ENCODE peak calls at places on chromosome 1, in nine cellular contexts. P, S, B, J, C, Y, T, K and U are unnamed samples.

GRCh38 chr1:160811147-160811546 is 15.2 kb downstream of the LY9 start:
- DNase-seq in P (no peak), S (no peak), B (no peak), J (no peak), C (no peak), Y (no peak), T (no peak), K (no peak), U (no peak)

GRCh38 chr1:200931776-200932175 is 37.1 kb downstream of the INAVA start:
- DNase-seq in P (no peak), S (no peak), B (no peak), J (no peak), C (no peak), Y (no peak), T (no peak), K (no peak), U (no peak)

GRCh38 chr1:225866061-225866844 is 15.9 kb downstream of the TMEM63A start:
- DNase-seq in P (no peak), S (no peak), B (no peak), J (no peak), C (peak), Y (no peak), T (no peak), K (no peak), U (no peak)

GRCh38 chr1:91803847-91804545 is 82.0 kb downstream of the TGFBR3 start:
- DNase-seq in P (no peak), S (no peak), B (no peak), J (peak), C (no peak), Y (no peak), T (no peak), K (peak), U (no peak)

GRCh38 chr1:22935450-22935849 is 37.2 kb downstream of the LACTBL1 start:
- DNase-seq in P (no peak), S (no peak), B (no peak), J (no peak), C (no peak), Y (no peak), T (no peak), K (no peak), U (no peak)

GRCh38 chr1:246166841-246167240 is 340.2 kb downstream of the SMYD3 start:
- DNase-seq in P (no peak), S (no peak), B (no peak), J (no peak), C (no peak), Y (no peak), T (no peak), K (no peak), U (no peak)

GRCh38 chr1:26788515-26788785 is 700 bp downstream of the PIGV start:
- DNase-seq in P (no peak), S (no peak), B (no peak), J (no peak), C (no peak), Y (no peak), T (peak), K (no peak), U (no peak)

GRCh38 chr1:61082336-61083013 is at the start of gene NFIA:
- DNase-seq in P (peak), S (no peak), B (no peak), J (no peak), C (peak), Y (peak), T (peak), K (no peak), U (peak)

GRCh38 chr1:114107474-114108175 is 46.0 kb downstream of the SYT6 start:
- DNase-seq in P (no peak), S (no peak), B (no peak), J (no peak), C (no peak), Y (no peak), T (no peak), K (no peak), U (no peak)

GRCh38 chr1:54488831-54489626 is 59.0 kb upstream of the ACOT11 start:
- DNase-seq in P (peak), S (no peak), B (peak), J (no peak), C (peak), Y (peak), T (peak), K (peak), U (peak)

GRCh38 chr1:144551107-144551542 is 41.6 kb upstream of the PPIAL4F start:
- DNase-seq in P (no peak), S (no peak), B (no peak), J (no peak), C (no peak), Y (no peak), T (no peak), K (no peak), U (peak)

GRCh38 chr1:38003261-38004250 is 1.8 kb downstream of the FHL3 start:
- DNase-seq in P (no peak), S (no peak), B (no peak), J (no peak), C (peak), Y (no peak), T (no peak), K (no peak), U (peak)

GRCh38 chr1:244341455-244342450 is 110.0 kb downstream of the ADSS2 start:
- DNase-seq in P (no peak), S (no peak), B (no peak), J (no peak), C (no peak), Y (no peak), T (peak), K (no peak), U (no peak)

DNA sequence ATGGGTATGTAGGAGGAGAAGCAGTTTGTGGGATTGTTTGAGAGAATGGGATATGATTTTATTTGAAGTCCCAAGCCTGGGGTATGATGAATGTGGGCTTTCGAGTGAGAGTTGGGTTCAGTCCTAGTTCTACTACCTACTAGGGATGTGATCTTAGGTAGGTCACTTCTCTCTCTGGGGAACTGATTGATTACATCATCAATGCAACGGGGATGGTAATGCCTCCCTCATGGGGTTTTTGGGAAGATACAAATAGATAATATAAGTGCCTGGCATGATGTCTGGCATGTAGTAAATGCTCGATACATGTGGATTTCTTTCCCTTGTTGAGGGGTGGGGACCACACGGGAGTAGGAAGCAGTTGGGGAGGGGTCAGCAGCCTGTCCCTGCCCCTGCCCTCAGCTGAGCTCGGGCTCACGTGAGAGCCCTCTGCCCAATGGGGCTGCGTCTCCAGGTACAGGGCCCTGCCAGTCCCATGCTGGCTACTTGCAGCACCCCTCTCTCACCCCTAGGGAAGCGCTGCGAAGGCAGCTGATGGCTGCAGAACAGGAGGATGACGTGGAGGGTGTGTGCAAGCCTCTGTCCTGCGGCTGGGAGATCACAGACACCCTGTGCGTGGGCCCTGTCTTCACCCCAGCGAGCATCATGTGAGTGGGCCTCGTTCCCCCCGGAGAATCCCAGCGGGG is 38.7 kb downstream of the AZIN2 start:
- DNase-seq in P (no peak), S (no peak), B (no peak), J (peak), C (no peak), Y (no peak), T (no peak), K (peak), U (no peak)
- TF ChIP-seq CTCF in P (no peak), S (no peak), B (no peak), J (peak), C (peak), Y (no peak), T (no peak), K (peak), U (peak)

DNA sequence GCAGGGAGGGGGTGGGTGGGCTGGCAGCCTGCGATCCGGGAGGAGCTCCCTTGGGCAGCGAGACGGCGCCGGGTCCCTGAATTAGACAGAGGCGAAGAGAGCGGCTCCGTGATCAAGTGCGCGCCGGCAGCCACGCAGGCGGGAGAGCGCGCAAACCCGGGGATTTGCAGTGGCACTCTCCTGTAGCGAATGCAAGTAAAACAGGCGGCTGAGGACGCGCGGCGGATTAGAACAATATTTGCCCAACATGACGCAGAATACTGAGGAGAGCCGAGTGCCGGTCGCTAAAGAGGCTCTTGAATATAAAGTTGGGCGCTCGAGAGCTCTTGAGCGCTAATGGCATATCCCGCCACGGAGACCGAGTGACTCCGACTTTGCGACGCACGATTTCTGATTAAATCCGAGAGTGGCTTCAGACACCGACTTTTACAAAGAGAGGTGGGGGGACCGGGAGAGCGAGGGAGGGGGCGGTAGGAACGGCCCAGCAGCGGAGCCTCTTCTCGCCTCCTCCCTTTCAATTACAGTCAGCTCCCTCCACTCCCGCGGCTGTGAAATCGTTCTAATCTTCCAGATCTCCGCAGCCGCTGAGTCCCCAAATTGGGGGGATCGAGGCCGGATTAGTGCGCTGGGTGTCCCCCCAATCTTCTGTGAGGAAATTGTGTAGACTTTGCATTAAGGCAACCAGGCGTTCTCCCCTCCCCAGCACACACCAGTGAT is 2.2 kb downstream of the PAX7 start:
- DNase-seq in P (no peak), S (no peak), B (no peak), J (no peak), C (no peak), Y (peak), T (peak), K (no peak), U (no peak)
- H3K4me3 ChIP-seq in P (no peak), S (no peak), B (no peak), J (no peak), C (no peak), Y (no peak), T (no peak), K (no peak), U (no peak)

DNA sequence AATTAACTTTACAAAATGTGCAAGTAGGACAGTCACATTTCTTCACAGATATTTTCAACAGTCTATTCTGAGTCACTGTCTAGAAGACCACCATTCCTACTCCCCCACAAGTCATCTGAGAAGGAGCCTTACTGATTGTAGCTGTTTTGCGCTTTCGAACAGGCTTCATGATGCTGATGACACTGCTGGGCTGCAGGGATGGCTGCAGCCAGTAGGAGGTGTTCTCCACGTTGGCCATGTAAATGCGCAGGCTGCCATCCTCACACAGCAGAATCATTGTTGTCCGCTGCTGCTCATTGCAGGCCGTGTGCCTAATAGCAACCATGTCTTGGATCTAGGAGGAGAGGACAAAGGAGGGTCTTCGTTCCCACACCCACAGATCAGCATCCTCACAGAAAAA is 56.9 kb downstream of the UBR4 start:
- DNase-seq in P (no peak), S (no peak), B (no peak), J (no peak), C (no peak), Y (no peak), T (no peak), K (no peak), U (no peak)
- TF ChIP-seq CTCF in P (no peak), S (no peak), B (no peak), J (peak), C (peak), Y (no peak), T (no peak), K (no peak), U (peak)

GRCh38 chr1:31671147-31671546 is 26.5 kb upstream of the PEF1 start:
- DNase-seq in P (no peak), S (no peak), B (no peak), J (no peak), C (no peak), Y (no peak), T (no peak), K (no peak), U (no peak)
- H3K4me3 ChIP-seq in P (no peak), S (no peak), B (no peak), J (no peak), C (no peak), Y (no peak), T (no peak), K (no peak), U (no peak)

GRCh38 chr1:32376199-32376598 is 13.9 kb downstream of the TSSK3 start:
- DNase-seq in P (no peak), S (no peak), B (no peak), J (no peak), C (no peak), Y (no peak), T (no peak), K (no peak), U (no peak)

GRCh38 chr1:32374193-32374592 is 11.9 kb downstream of the TSSK3 start:
- DNase-seq in P (no peak), S (no peak), B (no peak), J (no peak), C (no peak), Y (no peak), T (no peak), K (no peak), U (no peak)

GRCh38 chr1:32367912-32368635 is 5.7 kb downstream of the TSSK3 start:
- DNase-seq in P (no peak), S (no peak), B (no peak), J (no peak), C (no peak), Y (no peak), T (no peak), K (no peak), U (no peak)

GRCh38 chr1:32377541-32378220 is 15.3 kb downstream of the TSSK3 start:
- DNase-seq in P (no peak), S (no peak), B (no peak), J (no peak), C (no peak), Y (no peak), T (no peak), K (no peak), U (no peak)

DNA sequence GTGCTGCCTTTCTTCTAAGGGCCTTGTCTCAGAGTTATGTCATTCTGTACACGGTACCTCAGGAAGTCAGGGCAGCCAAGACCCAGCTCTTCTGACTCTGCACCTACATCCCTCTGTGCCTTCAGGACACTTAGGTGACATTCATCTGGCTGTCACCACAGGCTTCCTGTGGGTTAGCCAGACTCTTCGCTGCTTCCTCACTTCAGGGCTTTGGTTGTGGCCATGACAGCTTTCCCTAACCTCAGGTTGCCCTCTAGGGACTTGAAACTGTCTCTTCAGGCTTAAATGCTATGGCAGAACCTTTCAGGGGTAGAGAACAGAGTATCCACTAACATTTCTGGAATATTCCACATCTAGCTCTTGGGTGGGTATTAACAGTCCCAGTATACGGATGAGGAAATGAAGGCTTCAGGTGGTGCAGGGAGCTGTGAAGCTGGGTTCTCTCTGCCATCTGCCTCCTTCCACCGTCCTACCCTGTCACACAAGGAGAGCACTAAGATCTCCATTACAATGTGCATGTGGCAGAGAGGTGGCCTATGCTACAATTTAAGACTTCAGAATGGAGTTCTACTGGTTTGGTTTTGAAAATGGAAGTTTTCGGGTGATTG is 9.9 kb downstream of the TSSK3 start:
- DNase-seq in P (no peak), S (no peak), B (no peak), J (peak), C (no peak), Y (peak), T (no peak), K (peak), U (no peak)
- TF ChIP-seq CTCF in P (peak), S (no peak), B (no peak), J (peak), C (no peak), Y (peak), T (no peak), K (no peak), U (peak)

DNA sequence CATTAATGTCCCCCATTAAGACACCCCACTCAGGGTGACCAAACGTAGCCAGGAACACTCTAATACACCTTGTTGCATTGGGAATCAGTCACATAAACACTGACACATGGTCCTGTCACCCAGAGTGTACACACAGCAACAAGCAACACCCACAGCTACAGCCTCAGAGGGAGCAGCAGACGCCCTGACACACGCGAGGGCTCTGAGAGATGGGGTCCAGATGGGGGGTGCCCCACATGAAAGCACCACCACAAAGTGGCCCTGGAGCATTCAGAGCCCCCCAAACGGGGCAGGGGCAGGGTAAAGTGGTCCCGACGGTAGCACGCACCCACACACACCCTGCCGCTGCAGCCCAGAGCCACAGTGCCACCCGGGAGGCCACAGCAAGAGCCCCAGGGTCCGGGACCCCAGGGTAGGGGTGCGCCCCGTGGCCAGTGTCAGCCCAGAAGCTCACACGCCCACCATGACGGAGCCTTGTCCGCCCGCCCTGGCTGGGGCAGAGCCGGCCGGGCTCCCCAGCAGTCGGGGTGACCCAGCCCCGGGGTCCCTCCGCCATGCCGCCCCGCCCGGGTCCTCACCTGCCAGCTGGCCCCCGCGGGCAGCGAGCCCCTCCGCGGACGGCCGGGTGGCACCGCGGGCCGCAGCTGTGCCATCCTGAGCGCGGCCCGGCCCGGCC is 47.3 kb downstream of the RAP1GAP start:
- DNase-seq in P (no peak), S (no peak), B (no peak), J (no peak), C (no peak), Y (no peak), T (no peak), K (no peak), U (no peak)
- H3K4me3 ChIP-seq in P (no peak), S (no peak), B (no peak), J (no peak), C (no peak), Y (peak), T (peak), K (no peak), U (no peak)

DNA sequence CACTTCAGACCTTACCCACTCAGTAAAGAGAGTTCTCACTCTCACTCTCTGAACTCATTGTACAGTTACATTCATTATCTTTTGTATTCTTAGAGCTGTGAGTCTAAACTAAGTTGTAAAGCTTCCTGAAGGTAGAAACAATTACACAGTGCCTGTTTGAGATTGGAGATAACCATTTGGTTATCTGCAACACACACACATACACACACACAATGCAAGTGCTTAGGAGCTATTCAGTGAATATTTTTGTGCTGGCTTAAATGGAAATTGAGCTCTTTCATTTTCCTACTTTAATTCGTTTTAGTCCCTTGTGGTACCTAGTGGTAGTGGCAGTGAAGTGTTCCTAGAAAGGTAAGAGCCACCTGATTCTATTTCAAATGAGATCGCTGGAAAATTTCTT is 19.9 kb downstream of the KPNA6 start:
- DNase-seq in P (no peak), S (no peak), B (no peak), J (no peak), C (no peak), Y (no peak), T (no peak), K (no peak), U (no peak)
- TF ChIP-seq CTCF in P (no peak), S (no peak), B (peak), J (peak), C (peak), Y (no peak), T (no peak), K (no peak), U (peak)

GRCh38 chr1:151398691-151399065 is 695 bp upstream of the PSMB4 start:
- DNase-seq in P (no peak), S (no peak), B (no peak), J (no peak), C (no peak), Y (no peak), T (no peak), K (no peak), U (no peak)
- H3K4me3 ChIP-seq in P (peak), S (no peak), B (peak), J (no peak), C (peak), Y (peak), T (no peak), K (no peak), U (no peak)

DNA sequence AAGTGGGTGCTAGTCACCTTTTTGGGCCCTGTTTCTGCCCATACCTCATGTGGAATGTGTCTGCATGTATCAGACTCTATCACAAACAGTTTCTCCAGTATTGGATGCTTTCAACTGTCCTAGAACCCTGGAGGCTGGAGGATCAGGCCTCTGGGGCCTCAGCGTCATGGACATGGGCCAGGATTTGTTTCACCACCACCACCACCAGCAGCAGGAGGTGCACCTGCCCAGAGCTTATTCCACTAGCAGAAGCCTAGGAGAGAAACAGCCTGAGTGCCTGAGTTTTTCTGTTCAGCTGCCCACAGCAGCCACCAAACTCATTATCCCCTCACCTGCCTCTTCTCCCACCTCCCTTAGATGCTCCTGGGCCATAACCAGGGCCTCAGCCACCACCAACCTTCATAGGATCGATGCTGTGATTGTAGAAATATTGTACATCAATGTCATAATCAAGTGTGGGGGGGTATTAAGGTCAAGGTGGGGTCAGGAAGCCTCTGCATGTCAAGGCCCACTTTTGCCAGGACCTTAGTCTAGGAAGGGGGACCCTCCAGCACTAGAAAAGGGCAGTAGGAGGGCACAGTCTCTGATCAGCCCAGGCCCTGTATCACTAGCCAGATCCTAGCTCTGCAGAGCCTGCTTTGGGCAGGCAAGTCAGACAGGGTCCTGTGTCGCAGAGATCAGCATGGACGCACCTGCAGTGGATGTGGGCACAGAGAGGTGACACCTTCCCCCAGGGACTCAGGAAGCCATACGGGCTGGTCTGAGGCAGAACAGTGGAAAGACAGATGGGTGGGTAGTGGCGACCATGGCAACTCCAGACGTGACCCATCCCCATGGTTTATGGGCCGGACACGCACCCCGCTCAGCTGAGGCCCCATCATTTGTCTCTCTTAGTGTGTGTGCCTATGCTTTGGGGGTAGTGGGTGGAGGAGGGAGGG is 9.4 kb downstream of the DMAP1 start:
- DNase-seq in P (no peak), S (no peak), B (no peak), J (no peak), C (no peak), Y (no peak), T (no peak), K (no peak), U (no peak)
- TF ChIP-seq CTCF in P (no peak), S (no peak), B (no peak), J (no peak), C (no peak), Y (no peak), T (no peak), K (no peak), U (no peak)